ENCODE peak calls at places on chromosomes 1 and 21, in nine cellular contexts. L, P, C, T, U, H, N, K and S are unnamed samples.

GRCh38 chr1:190373705-190374336 is 103.8 kb downstream of the BRINP3 start:
- DNase-seq in L (no peak), K (no peak), N (no peak), C (peak), P (no peak), U (peak), H (peak), T (peak), S (no peak)

GRCh38 chr1:183033205-183033604 is 10.0 kb downstream of the LAMC1 start:
- DNase-seq in C (no peak), K (no peak), H (no peak), L (no peak), P (no peak), N (no peak), T (no peak), U (no peak), S (no peak)

GRCh38 chr1:161731241-161731640 is 9.9 kb downstream of the FCRLB start:
- DNase-seq in P (no peak), L (no peak), T (no peak), U (no peak), K (no peak), C (no peak), H (no peak), N (no peak), S (no peak)

GRCh38 chr1:40732756-40733301 is 41.3 kb downstream of the NFYC start:
- DNase-seq in C (peak), H (peak), U (no peak), T (peak), N (no peak), K (no peak), P (no peak), L (no peak), S (no peak)

GRCh38 chr21:43824250-43824882 is 35.0 kb downstream of the RRP1 start:
- DNase-seq in C (peak), K (no peak), T (peak), N (no peak), L (no peak), U (peak), H (peak), P (peak), S (no peak)

GRCh38 chr21:41761211-41762181 is 5.4 kb downstream of the RIPK4 start:
- DNase-seq in H (peak), C (peak), P (no peak), K (no peak), T (peak), N (peak), U (peak), L (no peak), S (no peak)

GRCh38 chr1:94591791-94592565 is 50.4 kb upstream of the F3 start:
- DNase-seq in N (no peak), C (no peak), U (no peak), K (no peak), T (no peak), P (no peak), L (no peak), H (no peak), S (no peak)

GRCh38 chr1:45914836-45915235 is 111.4 kb downstream of the MAST2 start:
- DNase-seq in L (no peak), T (no peak), H (no peak), U (peak), K (no peak), N (no peak), P (no peak), C (no peak), S (no peak)